ENCODE peak calls at places on chromosomes 3 and 15, in five cellular contexts. One of them, this sample, is unnamed.

GRCh38 chr15:43410572-43411214 is 39.8 kb downstream of the TUBGCP4 start:
- DNase-seq in GM04503: peak
- DNase-seq in activated CD4-positive, alpha-beta T cell treated with anti-CD3 and anti-CD28 coated beads for 36 hours: no peak
- DNase-seq in Caki2: no peak
- DNase-seq in posterior cingulate gyrus: no peak
- DNase-seq in this sample: no peak

GRCh38 chr3:74267583-74268184 is 346.8 kb downstream of the CNTN3 start:
- DNase-seq in GM04503: no peak
- DNase-seq in activated CD4-positive, alpha-beta T cell treated with anti-CD3 and anti-CD28 coated beads for 36 hours: peak
- DNase-seq in Caki2: peak
- DNase-seq in posterior cingulate gyrus: no peak
- DNase-seq in this sample: no peak

GRCh38 chr3:162643245-162643644 is 1146.6 kb downstream of the OTOL1 start:
- DNase-seq in GM04503: no peak
- DNase-seq in activated CD4-positive, alpha-beta T cell treated with anti-CD3 and anti-CD28 coated beads for 36 hours: no peak
- DNase-seq in Caki2: no peak
- DNase-seq in posterior cingulate gyrus: no peak
- DNase-seq in this sample: no peak

GRCh38 chr3:163587342-163587741 is 1491.0 kb downstream of the SI start:
- DNase-seq in GM04503: no peak
- DNase-seq in activated CD4-positive, alpha-beta T cell treated with anti-CD3 and anti-CD28 coated beads for 36 hours: no peak
- DNase-seq in Caki2: no peak
- DNase-seq in posterior cingulate gyrus: no peak
- DNase-seq in this sample: no peak

GRCh38 chr3:69271098-69271497 is 114.8 kb downstream of the FRMD4B start:
- DNase-seq in GM04503: no peak
- DNase-seq in activated CD4-positive, alpha-beta T cell treated with anti-CD3 and anti-CD28 coated beads for 36 hours: no peak
- DNase-seq in Caki2: no peak
- DNase-seq in posterior cingulate gyrus: no peak
- DNase-seq in this sample: no peak

GRCh38 chr3:172635588-172635987 is 75.3 kb downstream of the NCEH1 start:
- DNase-seq in GM04503: no peak
- DNase-seq in activated CD4-positive, alpha-beta T cell treated with anti-CD3 and anti-CD28 coated beads for 36 hours: peak
- DNase-seq in Caki2: peak
- DNase-seq in posterior cingulate gyrus: no peak
- DNase-seq in this sample: no peak

GRCh38 chr3:24519368-24520100 is 24.9 kb upstream of the THRB start:
- DNase-seq in GM04503: no peak
- DNase-seq in activated CD4-positive, alpha-beta T cell treated with anti-CD3 and anti-CD28 coated beads for 36 hours: no peak
- DNase-seq in Caki2: no peak
- DNase-seq in posterior cingulate gyrus: no peak
- DNase-seq in this sample: no peak

GRCh38 chr3:42814914-42815507 is 5.8 kb downstream of the ACKR2 start:
- DNase-seq in GM04503: no peak
- DNase-seq in activated CD4-positive, alpha-beta T cell treated with anti-CD3 and anti-CD28 coated beads for 36 hours: no peak
- DNase-seq in Caki2: peak
- DNase-seq in posterior cingulate gyrus: no peak
- DNase-seq in this sample: no peak

GRCh38 chr15:27382296-27382695 is 411.3 kb downstream of the GABRG3 start:
- DNase-seq in GM04503: no peak
- DNase-seq in activated CD4-positive, alpha-beta T cell treated with anti-CD3 and anti-CD28 coated beads for 36 hours: no peak
- DNase-seq in Caki2: no peak
- DNase-seq in posterior cingulate gyrus: no peak
- DNase-seq in this sample: no peak

GRCh38 chr3:43062556-43063040 is 43.3 kb downstream of the POMGNT2 start:
- DNase-seq in GM04503: no peak
- DNase-seq in activated CD4-positive, alpha-beta T cell treated with anti-CD3 and anti-CD28 coated beads for 36 hours: no peak
- DNase-seq in Caki2: no peak
- DNase-seq in posterior cingulate gyrus: no peak
- DNase-seq in this sample: no peak

GRCh38 chr3:173287361-173287760 is 110.2 kb upstream of the NLGN1 start:
- DNase-seq in GM04503: no peak
- DNase-seq in activated CD4-positive, alpha-beta T cell treated with anti-CD3 and anti-CD28 coated beads for 36 hours: no peak
- DNase-seq in Caki2: no peak
- DNase-seq in posterior cingulate gyrus: no peak
- DNase-seq in this sample: no peak

GRCh38 chr3:140206196-140207040 is 271.4 kb downstream of the CLSTN2 start:
- DNase-seq in GM04503: no peak
- DNase-seq in activated CD4-positive, alpha-beta T cell treated with anti-CD3 and anti-CD28 coated beads for 36 hours: no peak
- DNase-seq in Caki2: peak
- DNase-seq in posterior cingulate gyrus: no peak
- DNase-seq in this sample: no peak

GRCh38 chr3:188431040-188431439 is 277.1 kb downstream of the LPP start:
- DNase-seq in GM04503: no peak
- DNase-seq in activated CD4-positive, alpha-beta T cell treated with anti-CD3 and anti-CD28 coated beads for 36 hours: no peak
- DNase-seq in Caki2: no peak
- DNase-seq in posterior cingulate gyrus: no peak
- DNase-seq in this sample: no peak